ENCODE peak calls at places on chromosome 14, in four cellular contexts. B, Q, V and D are unnamed samples.

GRCh38 chr14:86574026-86574777 is 1044.3 kb downstream of the FLRT2 start:
- DNase-seq in B (no peak), Q (no peak), V (no peak), D (no peak)

GRCh38 chr14:70530417-70530816 is 4.4 kb downstream of the ADAM20 start:
- DNase-seq in B (no peak), Q (no peak), V (no peak), D (no peak)

GRCh38 chr14:65069874-65070709 is 32.2 kb downstream of the MAX start:
- DNase-seq in B (peak; percentile 81), Q (peak; percentile 87), V (no peak), D (peak; percentile 32)

GRCh38 chr14:56514663-56515371 is 64.8 kb upstream of the TMEM260 start:
- DNase-seq in B (no peak), Q (no peak), V (no peak), D (no peak)

GRCh38 chr14:57865066-57865449 is 834 bp downstream of the SLC35F4 start:
- DNase-seq in B (no peak), Q (no peak), V (no peak), D (no peak)

GRCh38 chr14:20683125-20683895 is 1.1 kb upstream of the RNASE4 start:
- DNase-seq in B (peak; percentile 69), Q (peak; percentile 83), V (peak; percentile 86), D (peak; percentile 64)

GRCh38 chr14:32013083-32013482 is 64.0 kb upstream of the ARHGAP5 start:
- DNase-seq in B (no peak), Q (no peak), V (no peak), D (no peak)

GRCh38 chr14:34098045-34098984 is 147.4 kb upstream of the EGLN3 start:
- DNase-seq in B (peak; percentile 46), Q (peak; percentile 24), V (peak; percentile 43), D (no peak)

GRCh38 chr14:51491776-51492175 is 159.9 kb upstream of the FRMD6 start:
- DNase-seq in B (no peak), Q (no peak), V (no peak), D (no peak)

GRCh38 chr14:55927059-55927458 is 191.2 kb upstream of the PELI2 start:
- DNase-seq in B (no peak), Q (peak; percentile 23), V (no peak), D (no peak)

GRCh38 chr14:39218171-39218769 is 15.4 kb upstream of the MIA2 start:
- DNase-seq in B (no peak), Q (no peak), V (peak; percentile 50), D (no peak)

GRCh38 chr14:37709419-37710195 is 114.2 kb downstream of the TTC6 start:
- DNase-seq in B (no peak), Q (no peak), V (peak; percentile 16), D (no peak)

GRCh38 chr14:47302121-47302520 is 373.3 kb downstream of the MDGA2 start:
- DNase-seq in B (no peak), Q (no peak), V (no peak), D (no peak)

GRCh38 chr14:71725802-71726638 is 206.2 kb upstream of the RGS6 start:
- DNase-seq in B (no peak), Q (no peak), V (no peak), D (no peak)

GRCh38 chr14:65210827-65211192 is 108.5 kb upstream of the MAX start:
- DNase-seq in B (no peak), Q (no peak), V (no peak), D (no peak)

GRCh38 chr14:104927901-104928300 is 3.2 kb downstream of the PLD4 start:
- DNase-seq in B (no peak), Q (no peak), V (no peak), D (no peak)

GRCh38 chr14:31827325-31827724 is 249.8 kb upstream of the ARHGAP5 start:
- DNase-seq in B (no peak), Q (no peak), V (no peak), D (no peak)

GRCh38 chr14:91229743-91230200 is 14.7 kb downstream of the GPR68 start:
- DNase-seq in B (no peak), Q (peak; percentile 48), V (no peak), D (no peak)

GRCh38 chr14:53055003-53055402 is 98.1 kb downstream of the DDHD1 start:
- DNase-seq in B (no peak), Q (no peak), V (peak; percentile 70), D (no peak)

DNA sequence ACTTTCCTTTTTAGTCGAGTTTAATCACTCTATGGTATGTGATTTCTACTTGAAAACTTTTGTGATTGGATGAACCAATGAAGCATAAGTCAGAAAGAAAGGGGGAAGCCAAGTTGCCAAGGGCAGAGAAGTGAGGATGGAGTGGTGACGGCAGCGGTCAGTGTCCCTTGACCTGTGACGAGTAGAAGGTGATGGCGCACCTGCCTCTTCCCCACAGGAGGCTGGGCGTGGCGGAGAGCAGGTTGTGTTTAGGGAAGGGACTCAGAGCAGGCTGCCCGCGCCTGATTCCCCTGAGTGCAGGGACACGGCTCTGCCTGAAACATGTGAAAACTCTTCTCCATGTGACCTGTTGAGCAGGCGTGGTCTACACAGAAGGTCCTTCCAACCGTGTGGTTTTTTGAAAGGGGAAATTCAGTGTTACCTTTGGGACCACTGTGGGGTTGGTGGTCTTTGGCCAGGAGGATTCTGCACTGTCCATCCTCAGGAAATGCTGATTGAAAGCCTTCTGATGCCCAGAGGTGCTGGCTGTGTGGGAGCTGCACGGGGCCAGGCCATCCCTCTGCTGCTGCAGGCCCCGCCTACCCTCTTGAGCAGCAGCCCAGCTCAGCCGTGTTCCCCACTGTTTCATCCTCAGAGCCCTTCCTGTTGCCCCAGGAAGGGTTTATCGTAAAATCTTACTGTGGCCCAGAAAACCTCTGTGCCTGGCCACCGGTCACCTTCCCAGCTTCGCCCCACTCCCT is 23.5 kb upstream of the AMN start:
- DNase-seq in B (no peak), Q (peak; percentile 32), V (no peak), D (no peak)
- TF ChIP-seq POLR2A in B (no peak), Q (no peak), V (no peak), D (no peak)

GRCh38 chr14:69261761-69262331 is 1.9 kb downstream of the GALNT16 start:
- DNase-seq in B (no peak), Q (no peak), V (no peak), D (no peak)

GRCh38 chr14:69260979-69261605 is 1.1 kb downstream of the GALNT16 start:
- DNase-seq in B (peak; percentile 37), Q (peak; percentile 39), V (no peak), D (no peak)

GRCh38 chr14:69262516-69262915 is 2.6 kb downstream of the GALNT16 start:
- DNase-seq in B (no peak), Q (no peak), V (no peak), D (no peak)

GRCh38 chr14:69263771-69264170 is 3.8 kb downstream of the GALNT16 start:
- DNase-seq in B (no peak), Q (no peak), V (no peak), D (no peak)

GRCh38 chr14:69263364-69263763 is 3.4 kb downstream of the GALNT16 start:
- DNase-seq in B (no peak), Q (peak; percentile 18), V (no peak), D (no peak)
- TF ChIP-seq POLR2AphosphoS5 in B (no peak), Q (peak; percentile 17), V (no peak), D (peak; percentile 88)

GRCh38 chr14:95442016-95442632 is 74.3 kb downstream of the SYNE3 start:
- DNase-seq in B (no peak), Q (no peak), V (no peak), D (no peak)

GRCh38 chr14:95442633-95443021 is 73.8 kb downstream of the SYNE3 start:
- DNase-seq in B (peak; percentile 84), Q (peak; percentile 87), V (peak; percentile 76), D (peak; percentile 73)

GRCh38 chr14:95440496-95440895 is 76.0 kb downstream of the SYNE3 start:
- DNase-seq in B (no peak), Q (no peak), V (no peak), D (no peak)

GRCh38 chr14:95439881-95440280 is 76.6 kb downstream of the SYNE3 start:
- DNase-seq in B (no peak), Q (no peak), V (no peak), D (no peak)

GRCh38 chr14:95440951-95441350 is 75.5 kb downstream of the SYNE3 start:
- DNase-seq in B (no peak), Q (no peak), V (no peak), D (no peak)
- H3K27ac ChIP-seq in B (no peak overlapping the region), Q (no peak overlapping the region), V (no peak overlapping the region), D (no peak overlapping the region)

GRCh38 chr14:75176142-75176820 is at the start of gene TMED10:
- DNase-seq in B (peak; percentile 89), Q (peak; percentile 93), V (peak; percentile 90), D (peak; percentile 95)
- TF ChIP-seq POLR2A in B (no peak), Q (peak; percentile 78), V (peak; percentile 65), D (peak; percentile 58)

GRCh38 chr14:22883191-22883976 is at the start of gene REM2:
- DNase-seq in B (no peak), Q (no peak), V (no peak), D (no peak)
- TF ChIP-seq POLR2AphosphoS5 in B (no peak), Q (no peak), V (no peak), D (no peak)

GRCh38 chr14:24439257-24439656 is 3.3 kb downstream of the SDR39U1 start:
- DNase-seq in B (no peak), Q (no peak), V (no peak), D (no peak)
- H3K27ac ChIP-seq in B (no peak overlapping the region), Q (no peak overlapping the region), V (no peak overlapping the region), D (no peak overlapping the region)

DNA sequence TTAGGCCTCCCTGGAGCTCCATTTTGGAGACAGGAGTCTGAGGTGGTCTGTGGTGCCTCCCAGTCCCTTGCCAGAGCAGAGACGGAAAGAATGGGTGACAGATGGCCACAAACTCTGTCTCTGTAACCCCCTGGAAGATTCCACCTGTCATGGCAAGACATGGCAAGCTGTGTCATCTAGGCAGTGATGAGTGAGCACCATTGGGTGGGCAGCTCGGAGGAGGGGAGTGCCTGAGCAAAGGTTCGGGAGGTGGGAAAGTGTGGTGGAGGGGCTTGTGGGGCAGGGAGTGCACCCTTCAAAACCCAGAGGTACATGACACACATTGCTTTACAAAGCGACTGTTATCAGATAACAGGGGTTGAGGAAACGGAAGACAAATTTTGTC is 3.4 kb downstream of the RIN3 start:
- DNase-seq in B (no peak), Q (no peak), V (no peak), D (no peak)
- TF ChIP-seq POLR2A in B (no peak), Q (no peak), V (no peak), D (no peak)

GRCh38 chr14:40476005-40476404 is 1043.8 kb upstream of the FBXO33 start:
- DNase-seq in B (no peak), Q (no peak), V (no peak), D (no peak)
- TF ChIP-seq POLR2AphosphoS5 in B (no peak), Q (no peak), V (no peak), D (no peak)